ENCODE peak calls at places on chromosomes 3 and 15, in nine cellular contexts. One of them, this sample, is unnamed.

GRCh38 chr15:36831125-36831914 is 251.9 kb downstream of the CDIN1 start:
- DNase-seq in transverse colon: no peak
- DNase-seq in sigmoid colon: no peak
- DNase-seq in stomach: no peak
- DNase-seq in A549: no peak
- DNase-seq in esophagus muscularis mucosa: no peak
- DNase-seq in ovary: no peak
- DNase-seq in tibial nerve: no peak
- DNase-seq in H1: no peak
- DNase-seq in this sample: no peak

GRCh38 chr3:48437812-48438211 is 2.1 kb downstream of the CCDC51 start:
- DNase-seq in sigmoid colon: no peak
- DNase-seq in transverse colon: no peak
- DNase-seq in H1: no peak
- DNase-seq in esophagus muscularis mucosa: no peak
- DNase-seq in stomach: no peak
- DNase-seq in tibial nerve: no peak
- DNase-seq in ovary: no peak
- DNase-seq in A549: no peak
- DNase-seq in this sample: no peak

GRCh38 chr3:150293401-150294001 is 114.6 kb upstream of the TSC22D2 start:
- DNase-seq in stomach: no peak
- DNase-seq in H1: no peak
- DNase-seq in tibial nerve: no peak
- DNase-seq in ovary: no peak
- DNase-seq in A549: no peak
- DNase-seq in sigmoid colon: no peak
- DNase-seq in esophagus muscularis mucosa: no peak
- DNase-seq in transverse colon: no peak
- DNase-seq in this sample: no peak

GRCh38 chr3:72113964-72114363 is 329.0 kb upstream of the PROK2 start:
- DNase-seq in sigmoid colon: no peak
- DNase-seq in A549: no peak
- DNase-seq in stomach: no peak
- DNase-seq in tibial nerve: no peak
- DNase-seq in ovary: no peak
- DNase-seq in transverse colon: no peak
- DNase-seq in esophagus muscularis mucosa: no peak
- DNase-seq in H1: no peak
- DNase-seq in this sample: no peak

GRCh38 chr3:126083913-126084514 is at the start of gene SLC41A3:
- DNase-seq in A549: peak; percentile 81
- DNase-seq in tibial nerve: peak; percentile 80
- DNase-seq in sigmoid colon: peak; percentile 94
- DNase-seq in transverse colon: peak; percentile 93
- DNase-seq in ovary: peak; percentile 86
- DNase-seq in H1: peak; percentile 21
- DNase-seq in stomach: peak; percentile 91
- DNase-seq in esophagus muscularis mucosa: peak; percentile 94
- DNase-seq in this sample: peak; percentile 92

GRCh38 chr3:128492353-128493220 is at the start of gene GATA2:
- DNase-seq in tibial nerve: no peak
- DNase-seq in sigmoid colon: peak; percentile 59
- DNase-seq in A549: no peak
- DNase-seq in ovary: no peak
- DNase-seq in esophagus muscularis mucosa: no peak
- DNase-seq in stomach: no peak
- DNase-seq in H1: no peak
- DNase-seq in transverse colon: no peak
- DNase-seq in this sample: peak; percentile 74

GRCh38 chr3:143291826-143292447 is 172.4 kb downstream of the CHST2 start:
- DNase-seq in A549: no peak
- DNase-seq in transverse colon: no peak
- DNase-seq in H1: no peak
- DNase-seq in stomach: no peak
- DNase-seq in ovary: no peak
- DNase-seq in esophagus muscularis mucosa: no peak
- DNase-seq in sigmoid colon: no peak
- DNase-seq in tibial nerve: no peak
- DNase-seq in this sample: no peak

GRCh38 chr3:156148345-156148945 is 28.1 kb downstream of the KCNAB1 start:
- DNase-seq in stomach: no peak
- DNase-seq in A549: no peak
- DNase-seq in esophagus muscularis mucosa: peak; percentile 8
- DNase-seq in tibial nerve: no peak
- DNase-seq in H1: no peak
- DNase-seq in ovary: peak; percentile 35
- DNase-seq in transverse colon: no peak
- DNase-seq in sigmoid colon: no peak
- DNase-seq in this sample: no peak

GRCh38 chr3:152556731-152557254 is 278.1 kb upstream of the P2RY1 start:
- DNase-seq in H1: no peak
- DNase-seq in stomach: no peak
- DNase-seq in transverse colon: no peak
- DNase-seq in ovary: peak; percentile 50
- DNase-seq in sigmoid colon: no peak
- DNase-seq in tibial nerve: no peak
- DNase-seq in A549: peak; percentile 24
- DNase-seq in esophagus muscularis mucosa: no peak
- DNase-seq in this sample: no peak

GRCh38 chr3:139130390-139131140 is 85.9 kb upstream of the PRR23C start:
- DNase-seq in transverse colon: no peak
- DNase-seq in ovary: no peak
- DNase-seq in esophagus muscularis mucosa: peak; percentile 82
- DNase-seq in tibial nerve: no peak
- DNase-seq in H1: no peak
- DNase-seq in stomach: no peak
- DNase-seq in A549: no peak
- DNase-seq in sigmoid colon: no peak
- DNase-seq in this sample: no peak

GRCh38 chr3:195113074-195113473 is 157.9 kb downstream of the XXYLT1 start:
- DNase-seq in H1: no peak
- DNase-seq in stomach: no peak
- DNase-seq in A549: no peak
- DNase-seq in ovary: peak; percentile 33
- DNase-seq in sigmoid colon: peak; percentile 59
- DNase-seq in tibial nerve: no peak
- DNase-seq in esophagus muscularis mucosa: no peak
- DNase-seq in transverse colon: no peak
- DNase-seq in this sample: peak; percentile 56

GRCh38 chr3:18127864-18128185 is 297.3 kb downstream of the SATB1 start:
- DNase-seq in stomach: no peak
- DNase-seq in transverse colon: no peak
- DNase-seq in ovary: no peak
- DNase-seq in tibial nerve: no peak
- DNase-seq in esophagus muscularis mucosa: no peak
- DNase-seq in A549: no peak
- DNase-seq in H1: no peak
- DNase-seq in sigmoid colon: no peak
- DNase-seq in this sample: no peak

GRCh38 chr3:139122221-139122581 is 77.5 kb upstream of the PRR23C start:
- DNase-seq in ovary: peak; percentile 50
- DNase-seq in H1: no peak
- DNase-seq in transverse colon: no peak
- DNase-seq in sigmoid colon: no peak
- DNase-seq in tibial nerve: no peak
- DNase-seq in esophagus muscularis mucosa: no peak
- DNase-seq in stomach: no peak
- DNase-seq in A549: no peak
- DNase-seq in this sample: peak; percentile 76

GRCh38 chr3:174035317-174035886 is 637.9 kb downstream of the NLGN1 start:
- DNase-seq in H1: no peak
- DNase-seq in tibial nerve: no peak
- DNase-seq in ovary: no peak
- DNase-seq in transverse colon: no peak
- DNase-seq in sigmoid colon: no peak
- DNase-seq in esophagus muscularis mucosa: no peak
- DNase-seq in stomach: no peak
- DNase-seq in A549: no peak
- DNase-seq in this sample: no peak

GRCh38 chr15:82862886-82863285 is 53.5 kb downstream of the WHAMM start:
- DNase-seq in tibial nerve: no peak
- DNase-seq in stomach: peak; percentile 16
- DNase-seq in H1: no peak
- DNase-seq in ovary: no peak
- DNase-seq in sigmoid colon: no peak
- DNase-seq in esophagus muscularis mucosa: no peak
- DNase-seq in A549: no peak
- DNase-seq in transverse colon: no peak
- DNase-seq in this sample: peak; percentile 9

GRCh38 chr3:2875699-2876098 is 234.5 kb downstream of the IL5RA start:
- DNase-seq in tibial nerve: no peak
- DNase-seq in stomach: no peak
- DNase-seq in ovary: no peak
- DNase-seq in A549: no peak
- DNase-seq in esophagus muscularis mucosa: no peak
- DNase-seq in H1: no peak
- DNase-seq in sigmoid colon: no peak
- DNase-seq in transverse colon: no peak
- DNase-seq in this sample: no peak

GRCh38 chr3:2869905-2870304 is 240.3 kb downstream of the IL5RA start:
- DNase-seq in H1: no peak
- DNase-seq in esophagus muscularis mucosa: no peak
- DNase-seq in transverse colon: no peak
- DNase-seq in tibial nerve: no peak
- DNase-seq in ovary: no peak
- DNase-seq in sigmoid colon: no peak
- DNase-seq in stomach: no peak
- DNase-seq in A549: no peak
- DNase-seq in this sample: no peak

GRCh38 chr3:2873986-2874385 is 236.2 kb downstream of the IL5RA start:
- DNase-seq in esophagus muscularis mucosa: no peak
- DNase-seq in sigmoid colon: no peak
- DNase-seq in transverse colon: no peak
- DNase-seq in A549: no peak
- DNase-seq in ovary: no peak
- DNase-seq in stomach: no peak
- DNase-seq in tibial nerve: no peak
- DNase-seq in H1: no peak
- DNase-seq in this sample: no peak

GRCh38 chr3:2870714-2871353 is 239.3 kb downstream of the IL5RA start:
- DNase-seq in sigmoid colon: no peak
- DNase-seq in stomach: no peak
- DNase-seq in tibial nerve: no peak
- DNase-seq in esophagus muscularis mucosa: no peak
- DNase-seq in A549: no peak
- DNase-seq in H1: no peak
- DNase-seq in transverse colon: no peak
- DNase-seq in ovary: no peak
- DNase-seq in this sample: no peak

GRCh38 chr3:2872884-2873283 is 237.3 kb downstream of the IL5RA start:
- DNase-seq in tibial nerve: no peak
- DNase-seq in transverse colon: no peak
- DNase-seq in sigmoid colon: no peak
- DNase-seq in stomach: no peak
- DNase-seq in ovary: no peak
- DNase-seq in H1: no peak
- DNase-seq in A549: no peak
- DNase-seq in esophagus muscularis mucosa: no peak
- DNase-seq in this sample: no peak
- TF ChIP-seq EP300 in tibial nerve: peak; percentile 55
- TF ChIP-seq EP300 in transverse colon: no peak
- TF ChIP-seq EP300 in sigmoid colon: no peak
- TF ChIP-seq EP300 in stomach: no peak
- TF ChIP-seq EP300 in ovary: no peak
- TF ChIP-seq EP300 in H1: no peak
- TF ChIP-seq EP300 in A549: no peak
- TF ChIP-seq EP300 in esophagus muscularis mucosa: no peak
- TF ChIP-seq EP300 in this sample: no peak

GRCh38 chr3:49908378-49909199 is 4.9 kb upstream of the MST1R start:
- DNase-seq in esophagus muscularis mucosa: no peak
- DNase-seq in transverse colon: no peak
- DNase-seq in ovary: no peak
- DNase-seq in tibial nerve: no peak
- DNase-seq in stomach: no peak
- DNase-seq in H1: no peak
- DNase-seq in sigmoid colon: no peak
- DNase-seq in A549: no peak
- DNase-seq in this sample: no peak
- TF ChIP-seq EP300 in esophagus muscularis mucosa: no peak
- TF ChIP-seq EP300 in transverse colon: no peak
- TF ChIP-seq EP300 in ovary: no peak
- TF ChIP-seq EP300 in tibial nerve: no peak
- TF ChIP-seq EP300 in stomach: no peak
- TF ChIP-seq EP300 in H1: no peak
- TF ChIP-seq EP300 in sigmoid colon: no peak
- TF ChIP-seq EP300 in A549: no peak
- TF ChIP-seq EP300 in this sample: no peak

GRCh38 chr3:82474711-82475110 is 713.3 kb upstream of the GBE1 start:
- DNase-seq in ovary: no peak
- DNase-seq in H1: no peak
- DNase-seq in esophagus muscularis mucosa: no peak
- DNase-seq in sigmoid colon: no peak
- DNase-seq in stomach: no peak
- DNase-seq in A549: peak; percentile 16
- DNase-seq in tibial nerve: no peak
- DNase-seq in transverse colon: no peak
- DNase-seq in this sample: no peak
- TF ChIP-seq EP300 in ovary: no peak
- TF ChIP-seq EP300 in H1: no peak
- TF ChIP-seq EP300 in esophagus muscularis mucosa: no peak
- TF ChIP-seq EP300 in sigmoid colon: no peak
- TF ChIP-seq EP300 in stomach: no peak
- TF ChIP-seq EP300 in A549: no peak
- TF ChIP-seq EP300 in tibial nerve: no peak
- TF ChIP-seq EP300 in transverse colon: no peak
- TF ChIP-seq EP300 in this sample: no peak

GRCh38 chr3:59798372-59799086 is 748.7 kb upstream of the CFAP20DC start:
- DNase-seq in esophagus muscularis mucosa: no peak
- DNase-seq in A549: no peak
- DNase-seq in ovary: no peak
- DNase-seq in H1: no peak
- DNase-seq in tibial nerve: no peak
- DNase-seq in transverse colon: no peak
- DNase-seq in sigmoid colon: no peak
- DNase-seq in stomach: no peak
- DNase-seq in this sample: no peak

GRCh38 chr3:59796486-59796885 is 746.7 kb upstream of the CFAP20DC start:
- DNase-seq in esophagus muscularis mucosa: no peak
- DNase-seq in ovary: no peak
- DNase-seq in sigmoid colon: no peak
- DNase-seq in tibial nerve: no peak
- DNase-seq in A549: no peak
- DNase-seq in transverse colon: no peak
- DNase-seq in stomach: no peak
- DNase-seq in H1: no peak
- DNase-seq in this sample: no peak

GRCh38 chr3:59797533-59797932 is 747.7 kb upstream of the CFAP20DC start:
- DNase-seq in esophagus muscularis mucosa: no peak
- DNase-seq in H1: no peak
- DNase-seq in sigmoid colon: no peak
- DNase-seq in stomach: no peak
- DNase-seq in ovary: no peak
- DNase-seq in transverse colon: no peak
- DNase-seq in A549: no peak
- DNase-seq in tibial nerve: no peak
- DNase-seq in this sample: no peak

GRCh38 chr3:59803269-59803668 is 753.4 kb upstream of the CFAP20DC start:
- DNase-seq in transverse colon: no peak
- DNase-seq in stomach: no peak
- DNase-seq in ovary: no peak
- DNase-seq in H1: no peak
- DNase-seq in esophagus muscularis mucosa: no peak
- DNase-seq in sigmoid colon: no peak
- DNase-seq in tibial nerve: no peak
- DNase-seq in A549: no peak
- DNase-seq in this sample: no peak

GRCh38 chr3:59802045-59802444 is 752.2 kb upstream of the CFAP20DC start:
- DNase-seq in stomach: no peak
- DNase-seq in transverse colon: no peak
- DNase-seq in ovary: no peak
- DNase-seq in H1: no peak
- DNase-seq in esophagus muscularis mucosa: no peak
- DNase-seq in A549: no peak
- DNase-seq in tibial nerve: no peak
- DNase-seq in sigmoid colon: no peak
- DNase-seq in this sample: no peak
- TF ChIP-seq EP300 in stomach: no peak
- TF ChIP-seq EP300 in transverse colon: no peak
- TF ChIP-seq EP300 in ovary: no peak
- TF ChIP-seq EP300 in H1: no peak
- TF ChIP-seq EP300 in esophagus muscularis mucosa: no peak
- TF ChIP-seq EP300 in A549: no peak
- TF ChIP-seq EP300 in tibial nerve: no peak
- TF ChIP-seq EP300 in sigmoid colon: no peak
- TF ChIP-seq EP300 in this sample: no peak

This sample was measured in suprapubic skin.